ENCODE peak calls at places on chromosomes 16 and 17, in nine cellular contexts. N is thoracic aorta, M is memory B cell, I is T follicular helper cell, K is GM04504, B is AG09319, Q is neural progenitor cell, E is fibroblast of pulmonary artery, C is NCI-H2081 treated with DMSO at 0.1 percent for 48 hours. O is an unnamed sample.

GRCh38 chr17:17682293-17682736 is 1.1 kb downstream of the RAI1 start:
- DNase-seq in M (peak), K (no peak), C (no peak), I (peak), Q (peak), E (no peak), B (no peak), N (no peak), O (peak)

GRCh38 chr17:79952915-79953314 is 82.8 kb downstream of the TBC1D16 start:
- DNase-seq in C (no peak), E (no peak), I (no peak), M (no peak), B (no peak), Q (no peak), K (no peak), N (no peak), O (no peak)

GRCh38 chr17:64778367-64779290 is 116.5 kb upstream of the SMURF2 start:
- DNase-seq in I (no peak), B (no peak), N (no peak), M (peak), Q (peak), C (no peak), K (no peak), E (no peak), O (no peak)

GRCh38 chr16:63913278-63913677 is 1208.6 kb downstream of the CDH11 start:
- DNase-seq in B (no peak), K (no peak), E (no peak), C (no peak), I (no peak), Q (no peak), M (no peak), N (no peak), O (no peak)

GRCh38 chr17:49775546-49776260 is 11.8 kb upstream of the FAM117A start:
- DNase-seq in C (no peak), Q (peak), K (no peak), M (no peak), E (peak), N (no peak), I (no peak), B (no peak), O (no peak)

GRCh38 chr16:75064403-75065148 is 52.0 kb downstream of the LDHD start:
- DNase-seq in N (no peak), E (no peak), Q (no peak), M (no peak), B (no peak), I (no peak), C (no peak), K (no peak), O (no peak)

GRCh38 chr16:48365601-48366164 is 19.5 kb downstream of the SIAH1 start:
- DNase-seq in E (peak), I (peak), C (no peak), M (peak), K (peak), B (peak), N (peak), Q (peak), O (peak)

GRCh38 chr16:22126037-22126558 is 33.8 kb downstream of the VWA3A start:
- DNase-seq in N (no peak), Q (no peak), E (peak), C (no peak), M (no peak), B (no peak), K (no peak), I (no peak), O (no peak)

GRCh38 chr17:41421116-41421515 is 3.3 kb downstream of the KRT37 start:
- DNase-seq in Q (no peak), K (no peak), E (peak), M (no peak), C (no peak), N (no peak), I (no peak), B (no peak), O (no peak)

GRCh38 chr16:56195151-56195550 is 3.9 kb downstream of the GNAO1 start:
- DNase-seq in M (no peak), Q (no peak), B (no peak), C (no peak), N (no peak), I (no peak), E (no peak), K (no peak), O (no peak)

GRCh38 chr17:82228842-82229685 is at the start of gene SLC16A3:
- DNase-seq in E (peak), Q (peak), M (peak), I (peak), B (no peak), K (no peak), C (no peak), N (no peak), O (peak)

GRCh38 chr16:50298591-50299507 is 32.5 kb downstream of the ADCY7 start:
- DNase-seq in B (no peak), I (no peak), E (no peak), Q (no peak), K (no peak), C (no peak), M (no peak), N (no peak), O (no peak)

GRCh38 chr17:77347544-77347943 is 206.8 kb downstream of the SEC14L1 start:
- DNase-seq in C (no peak), E (no peak), I (no peak), Q (no peak), B (no peak), K (no peak), N (no peak), M (no peak), O (no peak)

GRCh38 chr17:50902768-50903353 is 36.7 kb upstream of the TOB1 start:
- DNase-seq in K (no peak), I (no peak), B (no peak), E (no peak), C (no peak), M (no peak), N (no peak), Q (peak), O (no peak)

GRCh38 chr16:79599256-79599836 is 1.2 kb downstream of the MAF start:
- DNase-seq in E (no peak), B (no peak), C (no peak), M (peak), N (no peak), I (no peak), Q (peak), K (no peak), O (no peak)

GRCh38 chr17:82415336-82415735 is 2.8 kb upstream of the HEXD start:
- DNase-seq in C (no peak), K (no peak), E (no peak), N (no peak), M (no peak), I (no peak), Q (no peak), B (no peak), O (no peak)

GRCh38 chr17:539048-539447 is 175.6 kb downstream of the VPS53 start:
- DNase-seq in C (no peak), B (no peak), M (no peak), I (no peak), Q (no peak), K (no peak), N (no peak), E (no peak), O (no peak)

GRCh38 chr17:36934759-36935630 is 2.3 kb upstream of the LHX1 start:
- DNase-seq in Q (peak), C (no peak), N (no peak), I (no peak), K (no peak), B (no peak), M (peak), E (no peak), O (no peak)

GRCh38 chr17:75601057-75601987 is 13.7 kb downstream of the MYO15B start:
- DNase-seq in B (no peak), C (no peak), K (no peak), I (peak), M (peak), N (no peak), E (peak), Q (peak), O (peak)

GRCh38 chr16:9539346-9539745 is 447.9 kb downstream of the HAPSTR1 start:
- DNase-seq in M (no peak), I (no peak), Q (no peak), K (no peak), B (no peak), E (no peak), N (no peak), C (no peak), O (no peak)

GRCh38 chr17:66290097-66290722 is 12.2 kb upstream of the PRKCA start:
- DNase-seq in Q (no peak), E (no peak), C (no peak), I (no peak), B (no peak), K (no peak), M (no peak), N (no peak), O (no peak)

GRCh38 chr16:87924041-87924851 is 12.1 kb downstream of the CA5A start:
- DNase-seq in M (peak), I (no peak), K (no peak), B (no peak), C (peak), Q (no peak), N (no peak), E (no peak), O (no peak)

GRCh38 chr16:68404736-68405345 is 43.5 kb downstream of the SMPD3 start:
- DNase-seq in B (no peak), M (no peak), C (no peak), Q (no peak), N (no peak), E (no peak), I (no peak), K (no peak), O (no peak)

GRCh38 chr17:5715478-5715877 is 131.2 kb upstream of the NLRP1 start:
- DNase-seq in C (no peak), E (no peak), K (no peak), N (no peak), M (no peak), B (no peak), Q (no peak), I (no peak), O (no peak)

GRCh38 chr17:36486204-36487194 is at the start of gene ZNHIT3:
- DNase-seq in M (peak), N (peak), K (peak), B (peak), E (peak), I (peak), C (peak), Q (peak), O (peak)

GRCh38 chr16:11094838-11095565 is 150.6 kb downstream of the CLEC16A start:
- DNase-seq in E (no peak), N (no peak), B (no peak), C (no peak), Q (no peak), I (no peak), M (no peak), K (no peak), O (no peak)

O was measured in effector CD8-positive, alpha-beta T cell.